ENCODE peak calls at places on chromosomes 3 and 15, in nine cellular contexts. Q is nephron progenitor cell; G is NCI-H1092 treated with DMSO at 0.1 percent for 48 hours; O is stimulated activated CD4-positive, alpha-beta T cell treated with anti-CD3 and anti-CD28 coated beads, Interleukin-4, amount 100 ng/mL, for 1 hour; C is stimulated activated CD8-positive, alpha-beta memory T cell treated with anti-CD3 and anti-CD28 coated beads, Interleukin-15, amount 100 ng/mL, for 4 hours; T is Right ventricle myocardium superior; F is germinal center; U is MG63; M is globus pallidus. J is an unnamed sample.

GRCh38 chr15:85993116-85993515 is 86.6 kb upstream of the AGBL1 start:
- DNase-seq in Q (no peak), G (no peak), O (no peak), C (no peak), T (no peak), F (no peak), U (no peak), M (no peak), J (no peak)

GRCh38 chr15:81760686-81761085 is 285.1 kb downstream of the MEX3B start:
- DNase-seq in Q (no peak), G (no peak), O (no peak), C (no peak), T (no peak), F (no peak), U (no peak), M (no peak), J (no peak)

GRCh38 chr3:126621627-126622345 is 33.1 kb downstream of the TXNRD3 start:
- DNase-seq in Q (no peak), G (no peak), O (no peak), C (no peak), T (no peak), F (no peak), U (no peak), M (no peak), J (no peak)

GRCh38 chr3:106575029-106575428 is 706.2 kb upstream of the CBLB start:
- DNase-seq in Q (no peak), G (no peak), O (no peak), C (no peak), T (no peak), F (no peak), U (no peak), M (no peak), J (no peak)

GRCh38 chr3:40891186-40891585 is 308.1 kb upstream of the CTNNB1 start:
- DNase-seq in Q (no peak), G (no peak), O (no peak), C (no peak), T (no peak), F (no peak), U (no peak), M (no peak), J (no peak)

GRCh38 chr15:26888761-26889160 is 21.9 kb downstream of the GABRA5 start:
- DNase-seq in Q (no peak), G (no peak), O (no peak), C (no peak), T (no peak), F (no peak), U (no peak), M (no peak), J (no peak)

GRCh38 chr3:161217496-161217895 is 3.6 kb upstream of the NMD3 start:
- DNase-seq in Q (no peak), G (no peak), O (no peak), C (no peak), T (no peak), F (no peak), U (peak), M (no peak), J (no peak)

GRCh38 chr3:95184038-95184437 is 1121.2 kb downstream of the NSUN3 start:
- DNase-seq in Q (no peak), G (no peak), O (no peak), C (no peak), T (no peak), F (no peak), U (no peak), M (no peak), J (no peak)

GRCh38 chr15:52331490-52332240 is 36.1 kb upstream of the MYO5C start:
- DNase-seq in Q (no peak), G (no peak), O (peak), C (peak), T (no peak), F (peak), U (peak), M (peak), J (peak)

GRCh38 chr3:45223889-45224730 is 2.0 kb downstream of the TMEM158 start:
- DNase-seq in Q (no peak), G (no peak), O (peak), C (peak), T (no peak), F (no peak), U (no peak), M (no peak), J (no peak)

GRCh38 chr3:126618021-126618420 is 36.9 kb downstream of the TXNRD3 start:
- DNase-seq in Q (no peak), G (no peak), O (no peak), C (no peak), T (no peak), F (no peak), U (no peak), M (no peak), J (no peak)

GRCh38 chr3:37096292-37096691 is 78.1 kb downstream of the LRRFIP2 start:
- DNase-seq in Q (no peak), G (no peak), O (no peak), C (no peak), T (no peak), F (no peak), U (no peak), M (no peak), J (no peak)

GRCh38 chr15:41693757-41694156 is 33.6 kb downstream of the MGA start:
- DNase-seq in Q (no peak), G (no peak), O (no peak), C (no peak), T (no peak), F (no peak), U (no peak), M (no peak), J (no peak)

GRCh38 chr3:38689774-38690173 is 40.3 kb upstream of the SCN5A start:
- DNase-seq in Q (no peak), G (no peak), O (no peak), C (no peak), T (no peak), F (no peak), U (no peak), M (no peak), J (no peak)

GRCh38 chr3:194255252-194256039 is 95.7 kb downstream of the CPN2 start:
- DNase-seq in Q (peak), G (no peak), O (peak), C (peak), T (peak), F (no peak), U (no peak), M (no peak), J (no peak)

GRCh38 chr3:185585523-185585861 is 603 bp upstream of the SENP2 start:
- DNase-seq in Q (no peak), G (no peak), O (no peak), C (no peak), T (no peak), F (no peak), U (no peak), M (no peak), J (no peak)

GRCh38 chr3:134803051-134803505 is 8.0 kb downstream of the EPHB1 start:
- DNase-seq in Q (no peak), G (no peak), O (no peak), C (no peak), T (no peak), F (no peak), U (no peak), M (no peak), J (no peak)

GRCh38 chr3:73448041-73448440 is 176.7 kb downstream of the PDZRN3 start:
- DNase-seq in Q (no peak), G (no peak), O (no peak), C (no peak), T (no peak), F (no peak), U (no peak), M (no peak), J (no peak)

GRCh38 chr3:31880020-31880419 is 101.0 kb downstream of the OSBPL10 start:
- DNase-seq in Q (no peak), G (no peak), O (no peak), C (no peak), T (no peak), F (peak), U (no peak), M (no peak), J (no peak)

GRCh38 chr3:135908225-135908624 is 57.3 kb upstream of the PPP2R3A start:
- DNase-seq in Q (no peak), G (no peak), O (no peak), C (no peak), T (no peak), F (no peak), U (peak), M (no peak), J (no peak)